ENCODE peak calls at places on chromosomes 1 and 21, in six cellular contexts. One of them, this sample, is unnamed.

GRCh38 chr1:166999090-166999489 is 10.0 kb downstream of the MAEL start:
- DNase-seq in HFF-Myc: no peak
- DNase-seq in GM12878: no peak
- DNase-seq in dorsolateral prefrontal cortex: no peak
- DNase-seq in ascending aorta: no peak
- DNase-seq in brain microvascular endothelial cell: peak
- DNase-seq in this sample: peak

GRCh38 chr1:8880068-8880676 is 1.7 kb upstream of the ENO1 start:
- DNase-seq in HFF-Myc: peak
- DNase-seq in GM12878: no peak
- DNase-seq in dorsolateral prefrontal cortex: no peak
- DNase-seq in ascending aorta: peak
- DNase-seq in brain microvascular endothelial cell: peak
- DNase-seq in this sample: peak

GRCh38 chr1:177897601-177898376 is 72.1 kb downstream of the SEC16B start:
- DNase-seq in HFF-Myc: no peak
- DNase-seq in GM12878: no peak
- DNase-seq in dorsolateral prefrontal cortex: no peak
- DNase-seq in ascending aorta: no peak
- DNase-seq in brain microvascular endothelial cell: no peak
- DNase-seq in this sample: no peak

GRCh38 chr1:28718166-28718565 is 18.6 kb upstream of the YTHDF2 start:
- DNase-seq in HFF-Myc: no peak
- DNase-seq in GM12878: no peak
- DNase-seq in dorsolateral prefrontal cortex: no peak
- DNase-seq in ascending aorta: no peak
- DNase-seq in brain microvascular endothelial cell: no peak
- DNase-seq in this sample: no peak

GRCh38 chr1:91278754-91279153 is 125.9 kb downstream of the HFM1 start:
- DNase-seq in HFF-Myc: no peak
- DNase-seq in GM12878: no peak
- DNase-seq in dorsolateral prefrontal cortex: no peak
- DNase-seq in ascending aorta: no peak
- DNase-seq in brain microvascular endothelial cell: no peak
- DNase-seq in this sample: no peak

GRCh38 chr1:115665319-115665718 is 23.5 kb downstream of the VANGL1 start:
- DNase-seq in HFF-Myc: no peak
- DNase-seq in GM12878: no peak
- DNase-seq in dorsolateral prefrontal cortex: no peak
- DNase-seq in ascending aorta: no peak
- DNase-seq in brain microvascular endothelial cell: no peak
- DNase-seq in this sample: no peak

GRCh38 chr1:17919525-17920439 is 164.6 kb downstream of the ACTL8 start:
- DNase-seq in HFF-Myc: peak
- DNase-seq in GM12878: no peak
- DNase-seq in dorsolateral prefrontal cortex: peak
- DNase-seq in ascending aorta: no peak
- DNase-seq in brain microvascular endothelial cell: peak
- DNase-seq in this sample: no peak

GRCh38 chr1:26278835-26279597 is 870 bp upstream of the SH3BGRL3 start:
- DNase-seq in HFF-Myc: no peak
- DNase-seq in GM12878: no peak
- DNase-seq in dorsolateral prefrontal cortex: no peak
- DNase-seq in ascending aorta: peak
- DNase-seq in brain microvascular endothelial cell: no peak
- DNase-seq in this sample: no peak

GRCh38 chr21:41374867-41375533 is 13.2 kb downstream of the MX2 start:
- DNase-seq in HFF-Myc: no peak
- DNase-seq in GM12878: no peak
- DNase-seq in dorsolateral prefrontal cortex: no peak
- DNase-seq in ascending aorta: no peak
- DNase-seq in brain microvascular endothelial cell: no peak
- DNase-seq in this sample: no peak
- TF ChIP-seq CTCF in HFF-Myc: no peak
- TF ChIP-seq CTCF in GM12878: no peak
- TF ChIP-seq CTCF in dorsolateral prefrontal cortex: no peak
- TF ChIP-seq CTCF in ascending aorta: no peak
- TF ChIP-seq CTCF in brain microvascular endothelial cell: no peak
- TF ChIP-seq CTCF in this sample: no peak

GRCh38 chr1:63366915-63367217 is 561 bp upstream of the ALG6 start:
- DNase-seq in HFF-Myc: no peak
- DNase-seq in GM12878: no peak
- DNase-seq in dorsolateral prefrontal cortex: no peak
- DNase-seq in ascending aorta: no peak
- DNase-seq in brain microvascular endothelial cell: no peak
- DNase-seq in this sample: no peak

GRCh38 chr1:63359561-63359960 is 7.9 kb upstream of the ALG6 start:
- DNase-seq in HFF-Myc: no peak
- DNase-seq in GM12878: no peak
- DNase-seq in dorsolateral prefrontal cortex: no peak
- DNase-seq in ascending aorta: no peak
- DNase-seq in brain microvascular endothelial cell: no peak
- DNase-seq in this sample: no peak

GRCh38 chr1:63363014-63363413 is 4.4 kb upstream of the ALG6 start:
- DNase-seq in HFF-Myc: no peak
- DNase-seq in GM12878: no peak
- DNase-seq in dorsolateral prefrontal cortex: no peak
- DNase-seq in ascending aorta: no peak
- DNase-seq in brain microvascular endothelial cell: no peak
- DNase-seq in this sample: no peak

GRCh38 chr1:63362073-63362472 is 5.4 kb upstream of the ALG6 start:
- DNase-seq in HFF-Myc: no peak
- DNase-seq in GM12878: no peak
- DNase-seq in dorsolateral prefrontal cortex: no peak
- DNase-seq in ascending aorta: no peak
- DNase-seq in brain microvascular endothelial cell: no peak
- DNase-seq in this sample: no peak

DNA sequence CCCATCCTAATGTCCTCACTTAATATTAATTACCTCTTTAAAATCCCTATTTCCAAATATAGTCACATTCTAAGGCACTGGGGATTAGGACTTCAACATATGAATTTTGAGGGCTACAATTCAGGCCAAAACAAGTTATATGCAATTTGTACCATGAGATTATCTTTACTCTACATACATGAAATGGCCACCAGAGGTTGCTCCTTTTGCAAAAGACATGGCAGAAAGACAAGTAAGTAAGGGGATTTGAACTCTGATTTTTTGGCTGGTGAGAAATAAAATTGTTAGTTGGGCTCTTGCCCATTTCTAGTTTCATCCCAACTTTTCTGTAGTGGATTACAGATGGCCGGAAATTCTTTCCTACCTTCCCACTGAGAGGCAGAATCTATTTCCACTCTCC is 4.8 kb upstream of the ALG6 start:
- DNase-seq in HFF-Myc: no peak
- DNase-seq in GM12878: no peak
- DNase-seq in dorsolateral prefrontal cortex: no peak
- DNase-seq in ascending aorta: no peak
- DNase-seq in brain microvascular endothelial cell: no peak
- DNase-seq in this sample: no peak
- TF ChIP-seq CTCF in HFF-Myc: no peak
- TF ChIP-seq CTCF in GM12878: no peak
- TF ChIP-seq CTCF in dorsolateral prefrontal cortex: no peak
- TF ChIP-seq CTCF in ascending aorta: no peak
- TF ChIP-seq CTCF in brain microvascular endothelial cell: no peak
- TF ChIP-seq CTCF in this sample: no peak

DNA sequence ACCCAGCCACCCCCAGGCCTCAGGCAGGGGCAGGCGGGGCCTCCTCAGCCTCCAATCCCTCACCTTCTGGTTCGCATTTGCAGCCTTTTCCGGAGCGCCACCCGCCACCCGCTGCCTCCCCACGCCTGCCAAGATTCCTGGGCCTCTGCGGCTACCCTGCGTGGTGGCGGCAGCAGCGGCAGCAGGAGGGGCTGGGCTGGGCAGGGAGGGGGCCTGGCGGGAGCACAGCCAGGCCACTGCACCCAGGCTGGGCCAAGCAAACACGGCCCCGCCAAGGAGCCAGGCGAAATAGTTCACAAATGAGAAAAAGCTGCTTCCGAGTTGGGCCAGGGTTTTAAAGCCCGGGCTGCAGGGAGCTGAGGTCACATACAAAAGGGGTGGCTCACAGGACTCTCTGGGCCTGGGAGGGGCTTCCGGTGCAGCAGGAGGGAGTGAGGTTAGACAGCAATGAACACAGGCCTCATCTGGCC is 9.8 kb downstream of the COL8A2 start:
- DNase-seq in HFF-Myc: peak
- DNase-seq in GM12878: no peak
- DNase-seq in dorsolateral prefrontal cortex: peak
- DNase-seq in ascending aorta: peak
- DNase-seq in brain microvascular endothelial cell: peak
- DNase-seq in this sample: peak
- TF ChIP-seq CTCF in HFF-Myc: no peak
- TF ChIP-seq CTCF in GM12878: no peak
- TF ChIP-seq CTCF in dorsolateral prefrontal cortex: no peak
- TF ChIP-seq CTCF in ascending aorta: no peak
- TF ChIP-seq CTCF in brain microvascular endothelial cell: no peak
- TF ChIP-seq CTCF in this sample: no peak

DNA sequence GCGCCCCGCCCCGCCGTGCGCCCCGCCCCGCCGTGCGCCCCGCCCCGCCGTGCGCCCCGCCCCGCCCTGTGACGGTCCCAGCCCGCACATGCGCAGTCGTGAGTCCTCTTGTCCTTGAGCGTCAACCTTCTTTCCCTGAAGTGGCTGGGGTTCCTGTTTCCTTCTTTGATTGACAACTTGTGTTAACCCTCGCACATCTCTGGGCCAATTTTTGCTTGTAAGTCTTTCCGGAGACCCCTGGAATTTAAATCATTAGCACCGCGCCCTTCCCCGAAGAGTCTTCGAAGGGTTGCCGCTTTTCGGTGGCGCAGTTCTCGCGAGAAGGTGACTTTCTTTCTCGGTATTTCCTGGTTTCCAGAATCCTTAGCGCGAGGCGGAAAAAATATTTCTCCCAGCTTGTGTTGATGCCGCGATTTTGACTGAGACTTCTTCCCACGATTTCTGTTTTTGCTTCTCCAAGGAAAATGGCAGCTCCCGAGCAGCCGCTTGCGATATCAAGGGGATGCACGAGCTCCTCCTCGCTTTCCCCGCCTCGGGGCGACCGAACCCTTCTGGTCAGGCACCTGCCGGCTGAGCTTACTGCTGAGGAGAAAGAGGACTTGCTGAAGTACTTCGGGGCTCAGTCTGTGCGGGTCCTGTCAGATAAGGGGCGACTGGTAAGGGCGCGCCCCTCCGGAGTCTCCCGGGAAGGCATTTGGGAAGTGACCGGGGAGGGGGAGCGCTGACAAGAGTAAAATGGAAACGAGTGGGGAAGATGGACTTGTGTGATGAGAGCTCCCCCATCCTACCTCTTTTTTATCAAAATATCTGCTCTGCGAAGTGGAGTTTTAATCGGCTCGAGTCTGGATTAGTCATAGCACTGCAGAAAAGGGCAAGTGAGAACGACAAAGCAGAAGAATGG is at the start of gene RNPC3:
- DNase-seq in HFF-Myc: peak
- DNase-seq in GM12878: peak
- DNase-seq in dorsolateral prefrontal cortex: peak
- DNase-seq in ascending aorta: peak
- DNase-seq in brain microvascular endothelial cell: peak
- DNase-seq in this sample: peak
- TF ChIP-seq CTCF in HFF-Myc: no peak
- TF ChIP-seq CTCF in GM12878: peak
- TF ChIP-seq CTCF in dorsolateral prefrontal cortex: no peak
- TF ChIP-seq CTCF in ascending aorta: no peak
- TF ChIP-seq CTCF in brain microvascular endothelial cell: peak
- TF ChIP-seq CTCF in this sample: no peak